ENCODE peak calls at places on chromosomes 11 and 22, in eight cellular contexts. G is HEK293T; V is aorta; X is stimulated activated CD4-positive, alpha-beta T cell treated with anti-CD3 and anti-CD28 coated beads, Interleukin-2, amount 100 ng/mL, for 24 hours; P is activated CD4-positive, alpha-beta T cell treated with anti-CD3 and anti-CD28 coated beads, Interleukin-2, amount 50 U/mL, for 1 hour; I is AG08396; A is germinal center; O is AG09319. W is an unnamed sample.

GRCh38 chr11:27619039-27619438 is 81.2 kb downstream of the BDNF start:
- DNase-seq in G (no peak), V (no peak), X (no peak), P (no peak), I (no peak), A (no peak), O (no peak), W (no peak)

GRCh38 chr11:69642549-69642912 is 1.6 kb downstream of the CCND1 start:
- DNase-seq in G (no peak), V (no peak), X (peak), P (peak), I (peak), A (peak), O (no peak), W (peak)

GRCh38 chr22:50267591-50268390 is 2.4 kb downstream of the MAPK11 start:
- DNase-seq in G (no peak), V (no peak), X (peak), P (peak), I (peak), A (peak), O (no peak), W (peak)

GRCh38 chr22:32536352-32536751 is 61.7 kb downstream of the FBXO7 start:
- DNase-seq in G (no peak), V (no peak), X (no peak), P (no peak), I (no peak), A (no peak), O (no peak), W (no peak)

GRCh38 chr11:109939176-109939810 is 153.9 kb upstream of the ZC3H12C start:
- DNase-seq in G (peak), V (no peak), X (no peak), P (no peak), I (peak), A (no peak), O (peak), W (no peak)

GRCh38 chr11:34633990-34634725 is 13.3 kb downstream of the EHF start:
- DNase-seq in G (no peak), V (no peak), X (no peak), P (no peak), I (no peak), A (peak), O (no peak), W (peak)

GRCh38 chr11:34757026-34757451 is 136.1 kb downstream of the EHF start:
- DNase-seq in G (no peak), V (no peak), X (no peak), P (no peak), I (no peak), A (no peak), O (no peak), W (no peak)

GRCh38 chr11:24738972-24739371 is 242.1 kb downstream of the LUZP2 start:
- DNase-seq in G (no peak), V (no peak), X (no peak), P (no peak), I (no peak), A (no peak), O (no peak), W (no peak)

GRCh38 chr11:2449548-2450320 is 4.9 kb downstream of the KCNQ1 start:
- DNase-seq in G (no peak), V (peak), X (no peak), P (no peak), I (no peak), A (no peak), O (no peak), W (no peak)

GRCh38 chr22:49691256-49691655 is 136.4 kb downstream of the BRD1 start:
- DNase-seq in G (no peak), V (no peak), X (no peak), P (no peak), I (no peak), A (no peak), O (no peak), W (no peak)

GRCh38 chr11:26931248-26931631 is 62.7 kb upstream of the FIBIN start:
- DNase-seq in G (no peak), V (no peak), X (no peak), P (no peak), I (no peak), A (no peak), O (no peak), W (no peak)

GRCh38 chr11:41996558-41996957 is 537.1 kb upstream of the LRRC4C start:
- DNase-seq in G (no peak), V (no peak), X (no peak), P (no peak), I (no peak), A (no peak), O (no peak), W (no peak)

GRCh38 chr11:79503028-79503427 is 62.2 kb upstream of the TENM4 start:
- DNase-seq in G (no peak), V (peak), X (no peak), P (no peak), I (no peak), A (no peak), O (no peak), W (no peak)

GRCh38 chr11:59616396-59616982 is 915 bp upstream of the OSBP start:
- DNase-seq in G (no peak), V (no peak), X (no peak), P (no peak), I (no peak), A (no peak), O (no peak), W (no peak)

GRCh38 chr11:81174646-81175330 is 1558.9 kb downstream of the FAM181B start:
- DNase-seq in G (no peak), V (no peak), X (no peak), P (no peak), I (no peak), A (no peak), O (no peak), W (no peak)

GRCh38 chr11:109853156-109853776 is 239.9 kb upstream of the ZC3H12C start:
- DNase-seq in G (peak), V (no peak), X (no peak), P (no peak), I (peak), A (peak), O (peak), W (peak)

GRCh38 chr22:45627489-45628233 is 44.0 kb upstream of the ATXN10 start:
- DNase-seq in G (no peak), V (no peak), X (no peak), P (no peak), I (no peak), A (no peak), O (no peak), W (no peak)

GRCh38 chr11:95477981-95478380 is 247.0 kb upstream of the SESN3 start:
- DNase-seq in G (no peak), V (no peak), X (no peak), P (no peak), I (no peak), A (no peak), O (no peak), W (no peak)

GRCh38 chr11:13487661-13488030 is 8.2 kb downstream of the PTH start:
- DNase-seq in G (peak), V (no peak), X (no peak), P (no peak), I (peak), A (peak), O (no peak), W (no peak)

GRCh38 chr22:37887610-37888378 is 18.3 kb upstream of the MICALL1 start:
- DNase-seq in G (no peak), V (peak), X (no peak), P (no peak), I (peak), A (no peak), O (peak), W (no peak)

GRCh38 chr22:29727248-29727551 is 7.4 kb downstream of the CABP7 start:
- DNase-seq in G (peak), V (no peak), X (peak), P (no peak), I (peak), A (peak), O (no peak), W (no peak)

GRCh38 chr11:74822187-74822586 is 73.5 kb downstream of the RNF169 start:
- DNase-seq in G (no peak), V (no peak), X (no peak), P (no peak), I (peak), A (no peak), O (peak), W (no peak)

GRCh38 chr11:119365071-119365591 is 16.4 kb downstream of the USP2 start:
- DNase-seq in G (no peak), V (no peak), X (no peak), P (no peak), I (peak), A (no peak), O (no peak), W (no peak)

GRCh38 chr11:36103933-36104530 is 160.2 kb downstream of the LDLRAD3 start:
- DNase-seq in G (no peak), V (no peak), X (no peak), P (no peak), I (no peak), A (no peak), O (no peak), W (no peak)

W was measured in B cell.